ENCODE peak calls at places on chromosomes 12 and 14, in eight cellular contexts. A is heart left ventricle; M is PC-3; H is OCI-LY7; B is body of pancreas; I is lower lobe of right lung; Z is left ventricle myocardium inferior; J is CD8-positive, alpha-beta T cell. D is an unnamed sample.

GRCh38 chr14:98513558-98513957 is 758.4 kb downstream of the BCL11B start:
- DNase-seq in H (no peak), A (no peak), Z (no peak), I (no peak), J (no peak), M (no peak), B (no peak), D (no peak)

GRCh38 chr12:4031703-4032291 is 158.6 kb upstream of the PARP11 start:
- DNase-seq in M (peak; percentile 28), Z (peak; percentile 20), I (peak; percentile 60), A (no peak), J (no peak), B (peak; percentile 62), H (no peak), D (no peak)

GRCh38 chr12:51906452-51907082 is 737 bp upstream of the ACVRL1 start:
- DNase-seq in H (no peak), B (no peak), Z (no peak), J (no peak), A (peak; percentile 58), M (no peak), I (peak; percentile 39), D (peak; percentile 69)

GRCh38 chr14:33781267-33781666 is 169.6 kb downstream of the EGLN3 start:
- DNase-seq in M (peak; percentile 55), I (no peak), Z (no peak), J (no peak), A (no peak), B (no peak), H (no peak), D (no peak)

GRCh38 chr12:47715393-47715876 is 9.6 kb upstream of the RPAP3 start:
- DNase-seq in I (peak; percentile 81), H (peak; percentile 91), M (peak; percentile 91), J (peak; percentile 71), A (peak; percentile 74), Z (peak; percentile 74), B (peak; percentile 86), D (peak; percentile 86)

GRCh38 chr12:234891-235415 is 21.0 kb upstream of the SLC6A12 start:
- DNase-seq in I (no peak), B (no peak), H (no peak), A (no peak), Z (no peak), M (no peak), J (no peak), D (peak; percentile 12)

GRCh38 chr12:76964784-76965571 is 86.2 kb upstream of the CSRP2 start:
- DNase-seq in H (no peak), B (no peak), I (no peak), Z (no peak), J (no peak), M (no peak), A (no peak), D (no peak)

GRCh38 chr12:125090437-125090836 is 25.2 kb downstream of the AACS start:
- DNase-seq in B (no peak), H (no peak), M (no peak), A (no peak), Z (no peak), I (no peak), J (no peak), D (no peak)

GRCh38 chr12:49098035-49098451 is 3.4 kb upstream of the DHH start:
- DNase-seq in M (peak; percentile 58), Z (peak; percentile 25), A (peak; percentile 60), H (peak; percentile 58), B (peak; percentile 52), J (peak; percentile 49), I (peak; percentile 61), D (no peak)

GRCh38 chr12:67141405-67142018 is 127.6 kb upstream of the CAND1 start:
- DNase-seq in H (no peak), J (no peak), A (no peak), M (no peak), B (no peak), Z (no peak), I (no peak), D (no peak)

GRCh38 chr14:53549956-53550355 is 396.8 kb upstream of the DDHD1 start:
- DNase-seq in A (no peak), H (no peak), J (no peak), Z (no peak), B (no peak), M (no peak), I (no peak), D (no peak)

GRCh38 chr12:121248611-121249010 is 38.7 kb downstream of the P2RX4 start:
- DNase-seq in M (no peak), J (no peak), I (no peak), B (no peak), H (no peak), Z (no peak), A (no peak), D (no peak)

GRCh38 chr12:80589091-80589490 is 118.3 kb upstream of the MYF6 start:
- DNase-seq in Z (no peak), J (no peak), A (no peak), I (no peak), H (no peak), M (peak; percentile 14), B (no peak), D (no peak)

GRCh38 chr14:63633801-63634200 is 7.9 kb downstream of the WDR89 start:
- DNase-seq in H (no peak), A (no peak), M (peak; percentile 13), B (no peak), I (no peak), J (no peak), Z (no peak), D (no peak)

GRCh38 chr12:79933580-79934264 is 1.2 kb downstream of the PPP1R12A start:
- DNase-seq in M (peak; percentile 25), H (peak; percentile 55), I (no peak), B (no peak), J (no peak), A (no peak), Z (no peak), D (no peak)

GRCh38 chr12:6767592-6768384 is 1.6 kb downstream of the PTMS start:
- DNase-seq in B (no peak), H (no peak), I (no peak), Z (no peak), A (no peak), J (no peak), M (peak; percentile 23), D (no peak)

GRCh38 chr12:115648463-115648862 is 629.0 kb downstream of the MED13L start:
- DNase-seq in H (no peak), B (no peak), Z (no peak), J (no peak), M (peak; percentile 23), A (no peak), I (no peak), D (no peak)

GRCh38 chr12:112381421-112381897 is 772 bp downstream of the HECTD4 start:
- DNase-seq in M (peak; percentile 56), Z (peak; percentile 18), B (peak; percentile 12), J (peak; percentile 2), H (peak; percentile 68), A (no peak), I (peak; percentile 54), D (no peak)

GRCh38 chr12:112381898-112382796 is at the start of gene HECTD4:
- DNase-seq in J (peak; percentile 91), B (peak; percentile 96), I (peak; percentile 99), Z (peak; percentile 98), H (peak; percentile 94), M (peak; percentile 98), A (peak; percentile 98), D (peak; percentile 93)

GRCh38 chr12:112386726-112387125 is 4.5 kb upstream of the HECTD4 start:
- DNase-seq in I (no peak), M (no peak), A (no peak), H (no peak), B (peak; percentile 16), J (no peak), Z (no peak), D (no peak)

GRCh38 chr12:112380663-112381420 is 1.4 kb downstream of the HECTD4 start:
- DNase-seq in J (no peak), M (peak; percentile 38), I (no peak), Z (no peak), A (no peak), B (no peak), H (peak; percentile 41), D (no peak)

GRCh38 chr12:112382866-112383265 is 635 bp upstream of the HECTD4 start:
- DNase-seq in J (no peak), M (no peak), B (no peak), A (no peak), I (no peak), H (no peak), Z (no peak), D (no peak)
- H3K27ac ChIP-seq in J (peak overlapping the region; percentile 43), M (no peak overlapping the region), B (peak overlapping the region; percentile 88), A (peak overlapping the region; percentile 88), I (peak overlapping the region; percentile 87), H (peak overlapping the region; percentile 80), Z (peak overlapping the region; percentile 92), D (peak overlapping the region; percentile 92)

GRCh38 chr12:53996188-53996885 is 3.6 kb upstream of the HOXC9 start:
- DNase-seq in B (no peak), H (no peak), Z (no peak), J (no peak), I (no peak), M (no peak), A (no peak), D (no peak)
- H3K4me3 ChIP-seq in B (no peak overlapping the region), H (peak overlapping the region; percentile 54), Z (peak overlapping the region; percentile 66), J (peak overlapping the region; percentile 56), I (peak overlapping the region; percentile 52), M (peak overlapping the region; percentile 78), A (peak overlapping the region; percentile 44), D (peak overlapping the region; percentile 70)

DNA sequence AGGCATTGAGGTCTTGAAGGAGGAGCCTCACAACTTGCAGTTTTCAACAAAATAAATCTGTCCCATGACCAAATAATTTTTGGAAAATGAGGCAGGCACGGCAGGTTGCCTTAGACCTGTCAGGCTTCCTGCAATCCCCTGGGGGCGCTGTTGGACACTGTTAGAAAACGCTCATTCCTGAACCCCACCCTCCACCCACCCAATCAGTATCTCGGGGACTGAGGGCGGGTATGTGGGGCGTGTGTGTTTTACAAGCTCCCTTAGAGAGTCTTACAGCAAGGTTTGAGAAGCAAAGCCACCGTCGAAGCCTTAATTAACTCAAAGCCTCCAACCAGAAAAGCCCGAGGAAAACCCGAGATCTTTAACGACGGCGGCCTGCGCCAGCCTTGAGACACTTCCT is 122.8 kb downstream of the GLT1D1 start:
- DNase-seq in H (peak; percentile 13), B (no peak), I (peak; percentile 62), A (no peak), J (no peak), Z (no peak), M (peak; percentile 13), D (no peak)
- TF ChIP-seq CTCF in H (peak; percentile 62), B (no peak), I (peak; percentile 44), A (no peak), J (no peak), Z (no peak), M (peak; percentile 39), D (no peak)

GRCh38 chr14:69152944-69153847 is at the start of gene DCAF5:
- DNase-seq in I (peak; percentile 98), B (peak; percentile 97), M (peak; percentile 91), J (peak; percentile 91), A (peak; percentile 96), H (peak; percentile 95), Z (peak; percentile 94), D (peak; percentile 94)

GRCh38 chr14:69152181-69152943 is 557 bp downstream of the DCAF5 start:
- DNase-seq in Z (no peak), H (peak; percentile 67), A (peak; percentile 63), B (peak; percentile 39), M (peak; percentile 57), I (no peak), J (peak; percentile 44), D (no peak)

GRCh38 chr14:69153848-69154208 is 909 bp upstream of the DCAF5 start:
- DNase-seq in Z (peak; percentile 24), H (peak; percentile 39), M (no peak), J (no peak), A (no peak), B (peak; percentile 41), I (no peak), D (no peak)

GRCh38 chr14:69149461-69150244 is 3.3 kb downstream of the DCAF5 start:
- DNase-seq in Z (no peak), M (no peak), J (no peak), I (no peak), A (no peak), B (no peak), H (no peak), D (no peak)

GRCh38 chr14:69151458-69152180 is 1.3 kb downstream of the DCAF5 start:
- DNase-seq in I (peak; percentile 84), H (peak; percentile 85), B (peak; percentile 78), M (peak; percentile 70), J (peak; percentile 66), A (peak; percentile 86), Z (peak; percentile 69), D (peak; percentile 83)
- H3K27ac ChIP-seq in I (peak overlapping the region; percentile 93), H (peak overlapping the region; percentile 80), B (peak overlapping the region; percentile 98), M (peak overlapping the region; percentile 52), J (peak overlapping the region; percentile 79), A (peak overlapping the region; percentile 94), Z (peak overlapping the region; percentile 96), D (peak overlapping the region; percentile 93)

D was measured in coronary artery.